ENCODE peak calls at places on chromosome 17, in six cellular contexts. K is mesenchymal stem cell, W is endothelial cell of umbilical vein, S is K562, A is PC-9, T is PC-3. R is an unnamed sample.
A peak's percentile ranks its signal among the peaks of the same experiment; 100 is the strongest.

GRCh38 chr17:75641343-75641742 is 8.1 kb downstream of the SMIM5 start:
- DNase-seq in K (no peak), W (no peak), S (no peak), A (no peak), T (no peak), R (no peak)

GRCh38 chr17:71726320-71726719 is 394.5 kb upstream of the SOX9 start:
- DNase-seq in K (no peak), W (no peak), S (no peak), A (no peak), T (no peak), R (no peak)

GRCh38 chr17:63696381-63696961 is 3.5 kb downstream of the LIMD2 start:
- DNase-seq in K (peak; percentile 47), W (peak; percentile 61), S (peak; percentile 48), A (no peak), T (peak; percentile 55), R (no peak)

GRCh38 chr17:42285346-42286050 is 2.8 kb upstream of the STAT5A start:
- DNase-seq in K (no peak), W (no peak), S (no peak), A (no peak), T (no peak), R (no peak)

GRCh38 chr17:19648475-19649406 is at the start of gene ALDH3A2:
- DNase-seq in K (peak; percentile 93), W (peak; percentile 94), S (peak; percentile 83), A (peak; percentile 99), T (peak; percentile 97), R (peak; percentile 91)

GRCh38 chr17:9509236-9509813 is 66.3 kb downstream of the STX8 start:
- DNase-seq in K (no peak), W (peak; percentile 21), S (no peak), A (no peak), T (no peak), R (no peak)

GRCh38 chr17:14138649-14139048 is 69.3 kb downstream of the COX10 start:
- DNase-seq in K (no peak), W (no peak), S (no peak), A (no peak), T (no peak), R (no peak)

GRCh38 chr17:6641374-6641818 is 536 bp downstream of the TXNDC17 start:
- DNase-seq in K (no peak), W (no peak), S (no peak), A (peak; percentile 37), T (peak; percentile 15), R (peak; percentile 33)

GRCh38 chr17:72691601-72692000 is 400.9 kb downstream of the SLC39A11 start:
- DNase-seq in K (no peak), W (no peak), S (no peak), A (no peak), T (peak; percentile 94), R (peak; percentile 51)

GRCh38 chr17:70447588-70447987 is 278.3 kb downstream of the KCNJ2 start:
- DNase-seq in K (no peak), W (no peak), S (no peak), A (no peak), T (peak; percentile 82), R (peak; percentile 1)

GRCh38 chr17:5662409-5663150 is 78.3 kb upstream of the NLRP1 start:
- DNase-seq in K (no peak), W (no peak), S (no peak), A (no peak), T (no peak), R (no peak)

GRCh38 chr17:17413821-17414220 is 63.0 kb upstream of the MED9 start:
- DNase-seq in K (no peak), W (no peak), S (no peak), A (no peak), T (no peak), R (no peak)
- H3K4me3 ChIP-seq in K (peak overlapping the region; percentile 73), W (no peak overlapping the region), S (no peak overlapping the region), A (no peak overlapping the region), T (peak overlapping the region; percentile 30), R (peak overlapping the region; percentile 31)

GRCh38 chr17:77315010-77315409 is 174.2 kb downstream of the SEC14L1 start:
- DNase-seq in K (no peak), W (no peak), S (no peak), A (no peak), T (no peak), R (no peak)

GRCh38 chr17:77316651-77317050 is 175.9 kb downstream of the SEC14L1 start:
- DNase-seq in K (no peak), W (no peak), S (no peak), A (no peak), T (no peak), R (no peak)

GRCh38 chr17:77315551-77316190 is 174.9 kb downstream of the SEC14L1 start:
- DNase-seq in K (peak; percentile 63), W (peak; percentile 38), S (no peak), A (no peak), T (peak; percentile 35), R (no peak)

GRCh38 chr17:77317091-77317519 is 176.3 kb downstream of the SEC14L1 start:
- DNase-seq in K (peak; percentile 15), W (peak; percentile 16), S (no peak), A (no peak), T (no peak), R (no peak)

DNA sequence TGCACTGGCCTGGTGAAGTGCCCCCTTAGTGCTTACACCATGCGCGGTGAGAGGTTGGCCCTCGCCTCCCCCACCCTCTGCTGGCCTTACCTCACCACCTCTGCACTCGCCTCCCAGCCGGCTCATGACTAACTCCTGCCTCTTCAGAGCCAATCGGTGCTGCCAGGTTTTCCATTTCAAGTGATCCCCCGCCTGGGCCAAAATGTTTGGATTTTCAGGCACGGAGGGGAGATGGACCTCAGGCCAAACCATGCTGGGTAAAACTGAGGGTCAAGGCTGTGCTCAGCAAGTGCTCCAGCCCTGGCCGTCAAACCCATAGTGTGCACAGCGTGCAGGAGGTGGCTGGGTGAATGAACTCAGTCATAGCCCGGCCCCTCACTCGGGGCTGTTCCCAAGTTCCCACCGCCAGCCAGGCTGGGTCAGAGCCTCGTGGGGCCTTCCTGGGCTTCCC is 175.4 kb downstream of the SEC14L1 start:
- DNase-seq in K (peak; percentile 91), W (no peak), S (no peak), A (no peak), T (no peak), R (peak; percentile 35)
- H2AFZ ChIP-seq in K (no peak overlapping the region), W (peak overlapping the region; percentile 20), S (peak overlapping the region; percentile 35), A (no peak overlapping the region), T (no peak overlapping the region), R (no peak overlapping the region)

GRCh38 chr17:81234506-81234855 is 4.4 kb downstream of the TEPSIN start:
- DNase-seq in K (no peak), W (no peak), S (no peak), A (no peak), T (no peak), R (no peak)
- H3K4me2 ChIP-seq in K (no peak overlapping the region), W (no peak overlapping the region), S (no peak overlapping the region), A (no peak overlapping the region), T (no peak overlapping the region), R (no peak overlapping the region)

GRCh38 chr17:33310296-33310695 is 17.2 kb upstream of the ASIC2 start:
- DNase-seq in K (no peak), W (no peak), S (no peak), A (no peak), T (no peak), R (no peak)
- H3K4me3 ChIP-seq in K (no peak overlapping the region), W (no peak overlapping the region), S (no peak overlapping the region), A (no peak overlapping the region), T (no peak overlapping the region), R (no peak overlapping the region)

GRCh38 chr17:15265131-15265530 is at the start of gene PMP22:
- DNase-seq in K (no peak), W (no peak), S (no peak), A (no peak), T (peak; percentile 14), R (no peak)
- H2AFZ ChIP-seq in K (no peak within 1 kb of the TSS), W (no peak within 1 kb of the TSS), S (no peak within 1 kb of the TSS), A (no peak within 1 kb of the TSS), T (no peak within 1 kb of the TSS), R (no peak within 1 kb of the TSS)

DNA sequence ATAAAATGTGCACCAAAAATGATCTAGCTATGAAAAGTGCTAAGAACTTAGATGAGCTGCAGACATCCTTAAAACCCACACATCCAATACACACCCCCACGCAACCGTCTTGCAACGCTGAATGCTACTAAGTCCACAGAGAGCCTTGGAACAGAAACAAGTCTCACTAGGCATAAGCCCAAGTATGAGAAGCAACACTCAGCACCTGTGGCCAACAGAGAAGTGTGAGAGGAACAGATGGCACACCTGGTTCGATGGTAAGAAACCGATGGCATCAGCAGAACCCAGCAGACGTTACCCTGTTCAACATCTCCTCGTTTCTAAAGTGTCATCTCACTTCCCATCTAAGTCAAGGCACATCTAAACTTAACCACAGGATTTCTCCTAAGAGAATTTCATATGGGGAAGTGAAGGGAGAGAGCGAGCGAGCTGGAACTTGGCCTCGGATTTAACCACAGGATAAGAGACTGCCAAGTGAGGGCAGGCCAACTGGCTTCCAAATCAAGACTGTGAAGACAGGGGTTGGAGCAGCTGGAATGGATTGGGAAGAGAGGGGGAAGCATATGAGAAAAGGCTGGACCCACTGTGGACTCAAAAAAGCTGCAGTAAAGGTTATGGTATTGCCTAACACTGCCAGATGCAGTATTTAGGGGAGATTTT is 41.0 kb downstream of the NXPH3 start:
- DNase-seq in K (no peak), W (no peak), S (no peak), A (no peak), T (no peak), R (peak; percentile 32)
- H3K4me2 ChIP-seq in K (no peak overlapping the region), W (no peak overlapping the region), S (no peak overlapping the region), A (no peak overlapping the region), T (no peak overlapping the region), R (no peak overlapping the region)

GRCh38 chr17:78779848-78780247 is 2.2 kb downstream of the CYTH1 start:
- DNase-seq in K (no peak), W (no peak), S (no peak), A (no peak), T (no peak), R (peak; percentile 39)

GRCh38 chr17:78780852-78781338 is 1.2 kb downstream of the CYTH1 start:
- DNase-seq in K (no peak), W (no peak), S (no peak), A (no peak), T (no peak), R (no peak)

GRCh38 chr17:78777886-78778285 is 4.2 kb downstream of the CYTH1 start:
- DNase-seq in K (no peak), W (no peak), S (no peak), A (no peak), T (no peak), R (no peak)

GRCh38 chr17:78781339-78782304 is at the start of gene CYTH1:
- DNase-seq in K (peak; percentile 43), W (peak; percentile 41), S (peak; percentile 31), A (peak; percentile 34), T (peak; percentile 45), R (peak; percentile 26)

GRCh38 chr17:78780335-78780734 is 1.7 kb downstream of the CYTH1 start:
- DNase-seq in K (no peak), W (no peak), S (no peak), A (no peak), T (no peak), R (no peak)
- H3K4me3 ChIP-seq in K (peak overlapping the region; percentile 31), W (no peak overlapping the region), S (no peak overlapping the region), A (no peak overlapping the region), T (no peak overlapping the region), R (no peak overlapping the region)

GRCh38 chr17:39604911-39605491 is 2.7 kb downstream of the NEUROD2 start:
- DNase-seq in K (no peak), W (no peak), S (peak; percentile 18), A (no peak), T (no peak), R (no peak)
- H2AFZ ChIP-seq in K (no peak overlapping the region), W (no peak overlapping the region), S (no peak overlapping the region), A (no peak overlapping the region), T (no peak overlapping the region), R (no peak overlapping the region)